ENCODE peak calls at places on chromosomes 1 and 21, in four cellular contexts. One of them, this sample, is unnamed. For H3K9me1, the result is how much of the 10 kb centered on the place peaks cover.

GRCh38 chr1:182996816-182997215 is 26.4 kb upstream of the LAMC1 start:
- DNase-seq in endothelial cell of umbilical vein: no peak
- DNase-seq in K562: no peak
- DNase-seq in IMR-90: no peak
- DNase-seq in this sample: no peak

GRCh38 chr1:228494391-228494790 is 7.2 kb downstream of the RNF187 start:
- DNase-seq in endothelial cell of umbilical vein: no peak
- DNase-seq in K562: no peak
- DNase-seq in IMR-90: no peak
- DNase-seq in this sample: no peak

GRCh38 chr1:156060937-156061636 is at the start of gene RAB25:
- DNase-seq in endothelial cell of umbilical vein: no peak
- DNase-seq in IMR-90: no peak
- DNase-seq in K562: no peak
- DNase-seq in this sample: peak

GRCh38 chr1:115300087-115300856 is 37.8 kb downstream of the NGF start:
- DNase-seq in endothelial cell of umbilical vein: no peak
- DNase-seq in IMR-90: peak
- DNase-seq in K562: no peak
- DNase-seq in this sample: peak

GRCh38 chr1:93758842-93759515 is 77.3 kb upstream of the BCAR3 start:
- DNase-seq in K562: no peak
- DNase-seq in endothelial cell of umbilical vein: peak
- DNase-seq in IMR-90: peak
- DNase-seq in this sample: no peak

GRCh38 chr1:9371391-9371935 is 78.8 kb downstream of the SPSB1 start:
- DNase-seq in IMR-90: peak
- DNase-seq in endothelial cell of umbilical vein: peak
- DNase-seq in K562: no peak
- DNase-seq in this sample: no peak

GRCh38 chr1:50208296-50208695 is 99.6 kb downstream of the ELAVL4 start:
- DNase-seq in K562: no peak
- DNase-seq in IMR-90: no peak
- DNase-seq in endothelial cell of umbilical vein: no peak
- DNase-seq in this sample: no peak

GRCh38 chr1:105591681-105592080 is 1464.8 kb upstream of the PRMT6 start:
- DNase-seq in endothelial cell of umbilical vein: no peak
- DNase-seq in IMR-90: no peak
- DNase-seq in K562: no peak
- DNase-seq in this sample: no peak

GRCh38 chr1:172670791-172671190 is 11.9 kb downstream of the FASLG start:
- DNase-seq in endothelial cell of umbilical vein: no peak
- DNase-seq in K562: no peak
- DNase-seq in IMR-90: no peak
- DNase-seq in this sample: no peak

GRCh38 chr1:229364216-229365065 is 21.6 kb upstream of the CCSAP start:
- DNase-seq in endothelial cell of umbilical vein: no peak
- DNase-seq in IMR-90: no peak
- DNase-seq in K562: no peak
- DNase-seq in this sample: no peak

GRCh38 chr1:217088521-217089221 is 365.4 kb upstream of the ESRRG start:
- DNase-seq in K562: no peak
- DNase-seq in IMR-90: peak
- DNase-seq in endothelial cell of umbilical vein: no peak
- DNase-seq in this sample: no peak

GRCh38 chr1:82491301-82491986 is 690.7 kb downstream of the ADGRL2 start:
- DNase-seq in endothelial cell of umbilical vein: no peak
- DNase-seq in K562: no peak
- DNase-seq in IMR-90: no peak
- DNase-seq in this sample: no peak

GRCh38 chr1:201019321-201019977 is 4.1 kb downstream of the KIF21B start:
- DNase-seq in IMR-90: no peak
- DNase-seq in endothelial cell of umbilical vein: no peak
- DNase-seq in K562: peak
- DNase-seq in this sample: peak

GRCh38 chr21:28867401-28867800 is 125.3 kb downstream of the LTN1 start:
- DNase-seq in K562: no peak
- DNase-seq in endothelial cell of umbilical vein: no peak
- DNase-seq in IMR-90: peak
- DNase-seq in this sample: no peak

GRCh38 chr1:236284291-236284711 is 2.5 kb upstream of the ERO1B start:
- DNase-seq in endothelial cell of umbilical vein: no peak
- DNase-seq in K562: no peak
- DNase-seq in IMR-90: no peak
- DNase-seq in this sample: no peak

GRCh38 chr1:22847709-22848108 is 125.0 kb downstream of the LACTBL1 start:
- DNase-seq in IMR-90: no peak
- DNase-seq in endothelial cell of umbilical vein: no peak
- DNase-seq in K562: no peak
- DNase-seq in this sample: no peak

GRCh38 chr1:85048296-85049064 is at the start of gene MCOLN3:
- DNase-seq in endothelial cell of umbilical vein: no peak
- DNase-seq in IMR-90: no peak
- DNase-seq in K562: peak
- DNase-seq in this sample: no peak

GRCh38 chr1:162919043-162919442 is 58.1 kb upstream of the CCDC190 start:
- DNase-seq in IMR-90: no peak
- DNase-seq in endothelial cell of umbilical vein: no peak
- DNase-seq in K562: no peak
- DNase-seq in this sample: no peak

GRCh38 chr1:220999872-221000863 is 120.9 kb downstream of the HLX start:
- DNase-seq in K562: no peak
- DNase-seq in endothelial cell of umbilical vein: no peak
- DNase-seq in IMR-90: no peak
- DNase-seq in this sample: no peak

GRCh38 chr21:34367320-34367935 is 3.6 kb downstream of the KCNE2 start:
- DNase-seq in K562: peak
- DNase-seq in endothelial cell of umbilical vein: peak
- DNase-seq in IMR-90: peak
- DNase-seq in this sample: peak

GRCh38 chr1:56295949-56296929 is 283.1 kb downstream of the PLPP3 start:
- DNase-seq in IMR-90: no peak
- DNase-seq in endothelial cell of umbilical vein: no peak
- DNase-seq in K562: no peak
- DNase-seq in this sample: no peak

GRCh38 chr1:226402615-226403521 is 5.0 kb downstream of the PARP1 start:
- DNase-seq in endothelial cell of umbilical vein: no peak
- DNase-seq in IMR-90: no peak
- DNase-seq in K562: no peak
- DNase-seq in this sample: no peak

GRCh38 chr1:8712413-8713229 is 104.8 kb downstream of the RERE start:
- DNase-seq in IMR-90: peak
- DNase-seq in endothelial cell of umbilical vein: peak
- DNase-seq in K562: peak
- DNase-seq in this sample: no peak

GRCh38 chr1:47984175-47984789 is 12.9 kb downstream of the TRABD2B start:
- DNase-seq in endothelial cell of umbilical vein: no peak
- DNase-seq in IMR-90: no peak
- DNase-seq in K562: no peak
- DNase-seq in this sample: no peak

GRCh38 chr21:35217504-35218060 is 168.5 kb upstream of the RUNX1 start:
- DNase-seq in IMR-90: peak
- DNase-seq in K562: no peak
- DNase-seq in endothelial cell of umbilical vein: no peak
- DNase-seq in this sample: peak

GRCh38 chr1:203794764-203795381 is 550 bp upstream of the ZBED6 start:
- DNase-seq in endothelial cell of umbilical vein: no peak
- DNase-seq in IMR-90: no peak
- DNase-seq in K562: no peak
- DNase-seq in this sample: no peak

GRCh38 chr1:87292684-87293493 is 35.8 kb upstream of the LMO4 start:
- DNase-seq in K562: peak
- DNase-seq in endothelial cell of umbilical vein: peak
- DNase-seq in IMR-90: peak
- DNase-seq in this sample: no peak

GRCh38 chr1:233367057-233367759 is 39.7 kb downstream of the MAP3K21 start:
- DNase-seq in endothelial cell of umbilical vein: no peak
- DNase-seq in IMR-90: no peak
- DNase-seq in K562: no peak
- DNase-seq in this sample: no peak

GRCh38 chr1:232579958-232580705 is 49.8 kb downstream of the SIPA1L2 start:
- DNase-seq in endothelial cell of umbilical vein: no peak
- DNase-seq in IMR-90: peak
- DNase-seq in K562: no peak
- DNase-seq in this sample: no peak

GRCh38 chr1:234610061-234610581 is at the start of gene IRF2BP2:
- DNase-seq in IMR-90: peak
- DNase-seq in K562: peak
- DNase-seq in endothelial cell of umbilical vein: peak
- DNase-seq in this sample: no peak

GRCh38 chr1:39173119-39173994 is 31.1 kb upstream of the MACF1 start:
- DNase-seq in endothelial cell of umbilical vein: no peak
- DNase-seq in IMR-90: no peak
- DNase-seq in K562: no peak
- DNase-seq in this sample: no peak

GRCh38 chr1:27527857-27528700 is 38.1 kb upstream of the WASF2 start:
- DNase-seq in IMR-90: no peak
- DNase-seq in K562: no peak
- DNase-seq in endothelial cell of umbilical vein: peak
- DNase-seq in this sample: no peak

GRCh38 chr1:234986750-234987414 is 141.8 kb downstream of the TOMM20 start:
- DNase-seq in K562: no peak
- DNase-seq in endothelial cell of umbilical vein: peak
- DNase-seq in IMR-90: no peak
- DNase-seq in this sample: no peak

GRCh38 chr1:208551609-208552008 is 307.4 kb upstream of the PLXNA2 start:
- DNase-seq in endothelial cell of umbilical vein: no peak
- DNase-seq in K562: no peak
- DNase-seq in IMR-90: no peak
- DNase-seq in this sample: no peak
- H3K9me1 ChIP-seq in endothelial cell of umbilical vein: under half
- H3K9me1 ChIP-seq in K562: under half
- H3K9me1 ChIP-seq in IMR-90: under half
- H3K9me1 ChIP-seq in this sample: under half

GRCh38 chr1:54977938-54978337 is 2.5 kb upstream of the TMEM61 start:
- DNase-seq in K562: no peak
- DNase-seq in IMR-90: no peak
- DNase-seq in endothelial cell of umbilical vein: no peak
- DNase-seq in this sample: no peak
- H3K9me1 ChIP-seq in K562: under half
- H3K9me1 ChIP-seq in IMR-90: under half
- H3K9me1 ChIP-seq in endothelial cell of umbilical vein: under half
- H3K9me1 ChIP-seq in this sample: under half

GRCh38 chr1:154220071-154220969 is at the start of gene UBAP2L:
- DNase-seq in IMR-90: peak
- DNase-seq in K562: peak
- DNase-seq in endothelial cell of umbilical vein: peak
- DNase-seq in this sample: peak

GRCh38 chr1:154221815-154222081 is 993 bp downstream of the UBAP2L start:
- DNase-seq in IMR-90: peak
- DNase-seq in endothelial cell of umbilical vein: peak
- DNase-seq in K562: no peak
- DNase-seq in this sample: no peak

GRCh38 chr1:154222518-154222917 is 1.8 kb downstream of the UBAP2L start:
- DNase-seq in endothelial cell of umbilical vein: no peak
- DNase-seq in K562: no peak
- DNase-seq in IMR-90: no peak
- DNase-seq in this sample: no peak

GRCh38 chr1:154219511-154219910 is 1.2 kb upstream of the UBAP2L start:
- DNase-seq in IMR-90: peak
- DNase-seq in K562: no peak
- DNase-seq in endothelial cell of umbilical vein: no peak
- DNase-seq in this sample: no peak

GRCh38 chr1:154220970-154221814 is 437 bp downstream of the UBAP2L start:
- DNase-seq in IMR-90: peak
- DNase-seq in K562: peak
- DNase-seq in endothelial cell of umbilical vein: peak
- DNase-seq in this sample: no peak
- H3K9me1 ChIP-seq in IMR-90: under half
- H3K9me1 ChIP-seq in K562: under half
- H3K9me1 ChIP-seq in endothelial cell of umbilical vein: under half
- H3K9me1 ChIP-seq in this sample: under half

GRCh38 chr1:6519935-6520621 is 28.6 kb upstream of the PLEKHG5 start:
- DNase-seq in IMR-90: peak
- DNase-seq in endothelial cell of umbilical vein: no peak
- DNase-seq in K562: peak
- DNase-seq in this sample: peak

GRCh38 chr1:6515771-6516170 is 24.3 kb upstream of the PLEKHG5 start:
- DNase-seq in endothelial cell of umbilical vein: no peak
- DNase-seq in IMR-90: no peak
- DNase-seq in K562: no peak
- DNase-seq in this sample: no peak

GRCh38 chr1:6521502-6521901 is 30.0 kb upstream of the PLEKHG5 start:
- DNase-seq in IMR-90: peak
- DNase-seq in endothelial cell of umbilical vein: no peak
- DNase-seq in K562: no peak
- DNase-seq in this sample: no peak

GRCh38 chr1:6517435-6517851 is 26.0 kb upstream of the PLEKHG5 start:
- DNase-seq in endothelial cell of umbilical vein: no peak
- DNase-seq in K562: peak
- DNase-seq in IMR-90: peak
- DNase-seq in this sample: no peak

DNA sequence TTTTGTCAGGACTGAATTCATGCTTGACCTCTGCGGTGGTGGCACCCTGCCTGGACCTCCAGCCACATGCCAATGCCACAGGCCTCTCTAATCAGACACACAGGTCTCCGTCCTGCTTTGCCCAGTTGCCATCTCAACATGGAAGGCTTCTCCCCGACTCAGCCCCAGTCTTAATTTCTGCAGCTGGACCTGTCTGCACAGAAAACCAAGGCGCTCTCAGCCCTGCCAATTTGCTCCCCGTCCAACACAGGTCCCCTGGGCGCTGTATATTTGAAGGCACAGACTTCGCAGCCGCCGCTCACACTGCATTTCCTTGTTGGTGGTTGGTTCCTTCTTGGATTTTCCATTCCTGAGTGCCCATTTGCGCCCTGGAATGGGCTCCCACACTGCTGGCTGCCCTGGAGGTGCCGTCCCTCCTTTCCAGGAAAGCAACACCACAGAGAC is 28.0 kb upstream of the PLEKHG5 start:
- DNase-seq in K562: no peak
- DNase-seq in IMR-90: no peak
- DNase-seq in endothelial cell of umbilical vein: no peak
- DNase-seq in this sample: no peak
- H3K9me1 ChIP-seq in K562: under half
- H3K9me1 ChIP-seq in IMR-90: under half
- H3K9me1 ChIP-seq in endothelial cell of umbilical vein: under half
- H3K9me1 ChIP-seq in this sample: under half

GRCh38 chr1:166470465-166470864 is 303.7 kb upstream of the FAM78B start:
- DNase-seq in K562: no peak
- DNase-seq in endothelial cell of umbilical vein: no peak
- DNase-seq in IMR-90: no peak
- DNase-seq in this sample: no peak

GRCh38 chr1:166470057-166470456 is 303.3 kb upstream of the FAM78B start:
- DNase-seq in endothelial cell of umbilical vein: no peak
- DNase-seq in K562: no peak
- DNase-seq in IMR-90: no peak
- DNase-seq in this sample: no peak

GRCh38 chr1:166471359-166471758 is 304.6 kb upstream of the FAM78B start:
- DNase-seq in endothelial cell of umbilical vein: no peak
- DNase-seq in K562: no peak
- DNase-seq in IMR-90: no peak
- DNase-seq in this sample: no peak
- H3K9me1 ChIP-seq in endothelial cell of umbilical vein: under half
- H3K9me1 ChIP-seq in K562: under half
- H3K9me1 ChIP-seq in IMR-90: under half
- H3K9me1 ChIP-seq in this sample: under half

GRCh38 chr1:184158911-184159701 is 107.6 kb downstream of the TSEN15 start:
- DNase-seq in endothelial cell of umbilical vein: no peak
- DNase-seq in K562: no peak
- DNase-seq in IMR-90: no peak
- DNase-seq in this sample: no peak
- H3K9me1 ChIP-seq in endothelial cell of umbilical vein: under half
- H3K9me1 ChIP-seq in K562: under half
- H3K9me1 ChIP-seq in IMR-90: under half
- H3K9me1 ChIP-seq in this sample: under half

This sample was measured in keratinocyte.